ENCODE peak calls at places on chromosome 11, in five cellular contexts. G, J, I, Y and F are unnamed samples.

GRCh38 chr11:112612283-112612849 is 348.9 kb upstream of the NCAM1 start:
- DNase-seq in Y (no peak), I (no peak), G (no peak), J (no peak), F (no peak)

GRCh38 chr11:43676933-43677332 is 3.6 kb upstream of the HSD17B12 start:
- DNase-seq in I (no peak), J (no peak), G (no peak), Y (no peak), F (no peak)

GRCh38 chr11:26793517-26793916 is 71.7 kb upstream of the SLC5A12 start:
- DNase-seq in G (no peak), J (no peak), I (no peak), Y (no peak), F (no peak)

GRCh38 chr11:48020092-48020755 is 39.9 kb downstream of the PTPRJ start:
- DNase-seq in J (no peak), Y (no peak), I (no peak), G (no peak), F (no peak)

GRCh38 chr11:73393479-73394415 is 17.5 kb downstream of the RELT start:
- DNase-seq in I (peak; percentile 84), Y (peak; percentile 68), G (peak; percentile 56), J (peak; percentile 77), F (peak; percentile 49)

GRCh38 chr11:128406365-128406706 is 181.0 kb downstream of the ETS1 start:
- DNase-seq in I (no peak), G (no peak), J (no peak), Y (no peak), F (no peak)

GRCh38 chr11:33624082-33624481 is 76.5 kb downstream of the C11orf91 start:
- DNase-seq in I (no peak), J (no peak), Y (no peak), G (no peak), F (no peak)

GRCh38 chr11:4025248-4025956 is 69.2 kb upstream of the RRM1 start:
- DNase-seq in Y (no peak), G (no peak), J (no peak), I (no peak), F (no peak)

GRCh38 chr11:73980001-73980960 is 2.4 kb downstream of the UCP2 start:
- DNase-seq in I (peak; percentile 8), Y (no peak), J (peak; percentile 75), G (peak; percentile 91), F (peak; percentile 88)

GRCh38 chr11:2099523-2100316 is 39.5 kb downstream of the IGF2 start:
- DNase-seq in J (peak; percentile 71), I (peak; percentile 66), Y (peak; percentile 26), G (no peak), F (no peak)

GRCh38 chr11:9462172-9462799 is 1.5 kb downstream of the ZNF143 start:
- DNase-seq in Y (no peak), G (no peak), J (no peak), I (no peak), F (no peak)

GRCh38 chr11:1086171-1087102 is 11.8 kb downstream of the MUC2 start:
- DNase-seq in I (no peak), J (peak; percentile 20), G (no peak), Y (no peak), F (no peak)

GRCh38 chr11:93480756-93481155 is 62.4 kb downstream of the SMCO4 start:
- DNase-seq in I (peak; percentile 68), J (no peak), Y (no peak), G (no peak), F (no peak)

GRCh38 chr11:35274909-35275807 is 136.2 kb downstream of the CD44 start:
- DNase-seq in G (no peak), I (peak; percentile 84), Y (no peak), J (peak; percentile 95), F (no peak)

GRCh38 chr11:17019231-17019630 is 5.0 kb upstream of the PLEKHA7 start:
- DNase-seq in G (no peak), I (no peak), J (no peak), Y (no peak), F (no peak)

DNA sequence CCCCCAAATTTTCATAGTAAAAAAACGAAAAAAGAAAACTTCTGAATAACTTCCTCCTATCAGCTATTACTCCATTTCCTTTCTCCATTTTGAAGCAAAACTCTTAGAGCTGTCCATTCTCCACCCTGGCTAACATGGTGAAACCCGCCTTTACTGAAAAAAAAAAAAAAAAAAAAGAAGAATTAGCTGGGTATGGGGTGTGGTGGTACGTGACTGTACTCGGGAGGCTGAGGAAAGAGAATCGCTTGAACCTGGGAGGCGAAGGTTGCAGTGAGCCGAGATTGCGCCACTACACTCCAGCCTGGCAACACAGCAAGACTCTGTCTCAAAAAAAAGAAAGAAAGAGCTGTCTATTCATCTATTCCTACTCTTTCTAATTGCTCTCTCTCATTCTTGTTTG is 11.3 kb upstream of the NXF1 start:
- DNase-seq in G (no peak), I (no peak), Y (no peak), J (no peak), F (no peak)
- H3K36me3 ChIP-seq in G (no peaks in the 10 kb centered on the region), I (peaks cover 5% of the 10 kb centered on the region), Y (no peaks in the 10 kb centered on the region), J (no peaks in the 10 kb centered on the region), F (peaks cover 5% of the 10 kb centered on the region)

DNA sequence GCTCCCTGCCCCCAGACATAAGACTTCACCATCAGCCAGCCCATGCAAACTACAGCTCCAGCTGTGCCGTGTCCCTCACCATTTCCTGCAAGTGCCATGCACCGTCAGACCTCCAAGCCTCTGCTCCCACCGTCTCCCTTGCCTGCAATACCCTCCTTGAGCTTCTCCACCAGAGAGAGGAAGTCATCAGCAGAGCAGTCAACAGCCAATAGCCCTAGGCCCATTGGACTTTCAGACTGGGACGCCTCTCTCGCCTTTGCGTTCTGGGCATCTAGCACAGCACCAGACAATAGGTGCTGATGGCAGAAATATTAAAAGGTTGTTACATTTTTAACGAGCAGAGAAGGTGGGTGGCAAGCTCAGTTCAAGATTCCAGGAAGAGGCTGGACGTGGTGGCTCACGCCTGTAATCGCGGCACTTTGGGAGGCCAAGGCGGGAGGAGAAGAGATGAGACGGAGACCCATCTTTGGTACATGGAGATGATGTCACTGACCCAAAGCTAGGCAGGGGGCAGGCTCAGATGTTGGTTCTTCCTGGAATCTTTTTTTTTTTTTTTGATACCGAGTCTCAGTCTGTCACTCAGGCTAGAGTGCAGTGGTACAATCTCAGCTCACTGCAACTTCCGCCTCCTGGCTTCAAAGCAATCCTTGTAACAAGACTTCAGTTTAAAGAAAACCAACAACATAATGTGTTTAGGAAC is 31.9 kb downstream of the SCGB1A1 start:
- DNase-seq in G (no peak), Y (no peak), J (no peak), I (no peak), F (no peak)
- H3K27ac ChIP-seq in G (no peak overlapping the region), Y (no peak overlapping the region), J (no peak overlapping the region), I (no peak overlapping the region), F (no peak overlapping the region)

GRCh38 chr11:114064216-114064615 is 4.7 kb downstream of the ZBTB16 start:
- DNase-seq in Y (no peak), I (no peak), G (no peak), J (no peak), F (no peak)
- H3K36me3 ChIP-seq in Y (peaks cover 3% of the 10 kb centered on the region), I (no peaks in the 10 kb centered on the region), G (no peaks in the 10 kb centered on the region), J (peaks cover 17% of the 10 kb centered on the region), F (no peaks in the 10 kb centered on the region)

GRCh38 chr11:76654980-76655379 is 15.6 kb downstream of the LRRC32 start:
- DNase-seq in Y (no peak), J (no peak), I (no peak), G (no peak), F (no peak)
- H3K27ac ChIP-seq in Y (peak overlapping the region; percentile 60), J (no peak overlapping the region), I (no peak overlapping the region), G (no peak overlapping the region), F (no peak overlapping the region)